ENCODE peak calls at places on chromosomes 6 and 20, in nine cellular contexts. P is upper lobe of right lung; U is tibial artery; B is heart right ventricle; W is CD8-positive, alpha-beta T cell; K is OCI-LY7; I is mammary epithelial cell; D is heart left ventricle; F is body of pancreas. N is an unnamed sample. For H3K4me1, the result is how much of the 10 kb centered on the place peaks cover.

GRCh38 chr6:67328269-67328668 is 1306.8 kb upstream of the ADGRB3 start:
- DNase-seq in P (no peak), U (no peak), B (no peak), W (no peak), K (no peak), I (no peak), D (no peak), F (no peak), N (no peak)

GRCh38 chr20:60823001-60823649 is 428.9 kb upstream of the CDH4 start:
- DNase-seq in P (no peak), U (no peak), B (no peak), W (no peak), K (no peak), I (no peak), D (no peak), F (no peak), N (no peak)

GRCh38 chr6:149831380-149831820 is 32.8 kb downstream of the LRP11 start:
- DNase-seq in P (no peak), U (no peak), B (no peak), W (no peak), K (no peak), I (peak), D (no peak), F (peak), N (no peak)

GRCh38 chr20:50405915-50406609 is 104.1 kb upstream of the PTPN1 start:
- DNase-seq in P (no peak), U (no peak), B (no peak), W (no peak), K (no peak), I (no peak), D (no peak), F (no peak), N (no peak)

GRCh38 chr6:39214120-39214813 is 15.0 kb downstream of the KCNK5 start:
- DNase-seq in P (no peak), U (no peak), B (no peak), W (no peak), K (no peak), I (no peak), D (no peak), F (peak), N (no peak)

GRCh38 chr6:139014945-139015344 is 13.6 kb upstream of the ABRACL start:
- DNase-seq in P (no peak), U (no peak), B (no peak), W (no peak), K (no peak), I (no peak), D (no peak), F (peak), N (no peak)

GRCh38 chr6:20877008-20877937 is 343.0 kb downstream of the CDKAL1 start:
- DNase-seq in P (peak), U (peak), B (no peak), W (no peak), K (no peak), I (peak), D (no peak), F (peak), N (peak)

GRCh38 chr20:10501377-10501776 is 66.3 kb downstream of the SLX4IP start:
- DNase-seq in P (peak), U (no peak), B (no peak), W (peak), K (no peak), I (peak), D (no peak), F (no peak), N (no peak)

GRCh38 chr6:23349521-23350147 is 776.4 kb upstream of the NRSN1 start:
- DNase-seq in P (no peak), U (no peak), B (no peak), W (no peak), K (no peak), I (peak), D (no peak), F (no peak), N (no peak)

GRCh38 chr20:31987744-31988143 is 19.8 kb downstream of the XKR7 start:
- DNase-seq in P (no peak), U (no peak), B (no peak), W (no peak), K (no peak), I (peak), D (no peak), F (no peak), N (no peak)

GRCh38 chr6:98992494-98992893 is 44.7 kb upstream of the FBXL4 start:
- DNase-seq in P (no peak), U (no peak), B (no peak), W (no peak), K (no peak), I (no peak), D (no peak), F (no peak), N (no peak)

DNA sequence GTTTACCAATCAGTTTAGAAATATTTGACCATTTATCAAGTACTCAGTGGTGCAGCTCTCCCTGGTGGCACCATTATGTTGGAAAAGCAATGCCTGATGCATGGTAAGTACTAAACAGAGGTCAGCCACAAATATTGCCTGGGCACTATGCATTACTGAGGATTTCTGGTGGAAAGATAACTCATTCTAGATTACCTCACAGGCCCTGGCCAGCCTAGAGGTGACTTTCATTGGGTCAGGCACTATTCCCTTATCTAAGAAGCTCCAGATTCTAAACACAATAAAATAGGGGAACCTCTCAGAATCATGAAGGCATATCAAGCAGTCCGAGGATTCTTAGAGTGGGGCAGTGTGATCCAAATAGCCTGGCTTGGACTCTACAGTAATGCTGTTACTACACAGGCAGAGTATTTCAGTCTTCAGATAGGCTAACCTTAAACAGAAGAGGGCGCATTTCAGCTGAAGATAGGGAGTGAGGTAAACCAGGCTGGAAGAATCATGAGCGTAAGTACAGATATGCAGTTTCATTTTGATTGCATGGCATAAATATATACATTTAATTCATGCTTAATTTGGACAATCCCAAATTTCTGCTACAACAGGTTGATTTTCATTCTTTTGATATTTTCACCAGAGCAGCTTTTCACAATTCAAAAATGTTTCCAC is 12.1 kb downstream of the LGSN start:
- DNase-seq in P (no peak), U (no peak), B (no peak), W (no peak), K (peak), I (peak), D (no peak), F (no peak), N (no peak)
- TF ChIP-seq CTCF in P (no peak), U (no peak), B (peak), W (no peak), K (peak), I (peak), D (no peak), F (peak), N (no peak)

GRCh38 chr20:51767018-51767866 is 948 bp downstream of the ATP9A start:
- DNase-seq in P (peak), U (peak), B (peak), W (peak), K (peak), I (peak), D (peak), F (peak), N (peak)
- H3K27ac ChIP-seq in P (peak), U (peak), B (no peak), W (no peak), K (no peak), I (peak), D (peak), F (peak), N (peak)

DNA sequence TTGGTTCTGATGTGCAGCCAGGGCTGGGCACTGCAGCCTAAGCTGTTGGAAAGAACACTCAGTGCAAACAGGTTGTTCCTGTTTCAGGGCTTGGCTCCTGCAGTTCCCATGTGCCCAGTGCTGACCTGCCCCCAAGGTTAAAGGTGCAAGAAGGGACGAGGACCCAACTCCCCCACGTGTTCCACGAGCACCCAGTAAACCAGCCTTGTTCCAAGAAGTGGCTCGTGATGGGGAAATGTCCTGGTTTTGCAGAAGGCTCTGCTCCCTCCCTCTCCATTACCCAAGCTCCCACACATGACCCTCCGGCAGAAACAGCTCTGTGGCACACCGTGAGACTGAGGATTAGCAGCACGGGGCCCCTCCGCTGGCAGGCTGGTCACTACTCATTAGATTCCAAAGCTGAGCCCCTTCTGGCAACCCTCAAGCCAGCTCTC is 9.4 kb downstream of the ACSS1 start:
- DNase-seq in P (peak), U (peak), B (no peak), W (no peak), K (no peak), I (no peak), D (no peak), F (peak), N (no peak)
- H3K4me1 ChIP-seq in P (half or more), U (half or more), B (half or more), W (under half), K (under half), I (under half), D (half or more), F (half or more), N (half or more)

DNA sequence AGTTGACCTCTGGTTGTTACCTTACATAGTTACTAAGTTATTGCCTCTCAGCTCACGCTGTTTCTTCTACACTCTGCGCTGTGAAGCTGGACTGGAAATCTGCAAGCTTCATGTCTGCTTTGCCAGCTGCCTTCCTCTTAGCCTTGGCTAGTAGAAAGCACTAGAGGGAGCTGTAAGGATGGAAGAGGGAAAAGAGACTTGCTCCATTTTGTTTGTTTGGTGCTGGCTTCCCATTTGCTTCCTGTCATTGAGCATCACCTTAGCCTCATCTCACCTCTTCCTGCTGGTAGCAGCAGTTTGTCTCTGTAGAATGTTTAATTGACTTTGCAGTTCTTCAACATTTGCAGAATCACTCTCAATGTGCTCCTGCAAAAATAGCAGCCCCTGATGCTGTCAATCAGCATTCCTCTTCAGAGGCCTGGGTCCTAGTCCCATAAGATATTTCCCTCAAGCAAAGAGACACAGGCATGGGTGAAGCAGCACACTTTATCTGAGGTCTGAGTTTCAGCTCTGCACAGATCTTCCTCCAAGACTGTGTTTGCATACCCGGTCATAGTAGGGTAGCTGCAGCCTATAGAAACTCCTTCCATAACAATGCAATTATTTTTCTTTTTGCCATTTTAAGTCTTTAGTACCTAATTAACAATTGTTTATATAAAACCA is 302.2 kb upstream of the EPHA7 start:
- DNase-seq in P (no peak), U (no peak), B (no peak), W (no peak), K (peak), I (no peak), D (no peak), F (no peak), N (no peak)
- TF ChIP-seq CTCF in P (no peak), U (no peak), B (peak), W (no peak), K (peak), I (peak), D (no peak), F (no peak), N (no peak)

GRCh38 chr6:27126046-27126814 is 121.3 kb upstream of the PRSS16 start:
- DNase-seq in P (no peak), U (no peak), B (no peak), W (no peak), K (no peak), I (no peak), D (no peak), F (no peak), N (no peak)
- H3K27ac ChIP-seq in P (peak), U (peak), B (no peak), W (no peak), K (peak), I (no peak), D (no peak), F (no peak), N (peak)

GRCh38 chr6:156976144-156977088 is 199.2 kb downstream of the ARID1B start:
- DNase-seq in P (no peak), U (no peak), B (no peak), W (no peak), K (peak), I (peak), D (no peak), F (no peak), N (no peak)

GRCh38 chr6:156975414-156975813 is 198.2 kb downstream of the ARID1B start:
- DNase-seq in P (no peak), U (no peak), B (no peak), W (no peak), K (peak), I (no peak), D (no peak), F (no peak), N (no peak)

GRCh38 chr6:156978948-156979347 is 201.8 kb downstream of the ARID1B start:
- DNase-seq in P (no peak), U (no peak), B (no peak), W (no peak), K (no peak), I (no peak), D (no peak), F (no peak), N (no peak)

GRCh38 chr6:156980515-156980914 is 203.3 kb downstream of the ARID1B start:
- DNase-seq in P (no peak), U (no peak), B (no peak), W (no peak), K (no peak), I (no peak), D (no peak), F (no peak), N (no peak)

DNA sequence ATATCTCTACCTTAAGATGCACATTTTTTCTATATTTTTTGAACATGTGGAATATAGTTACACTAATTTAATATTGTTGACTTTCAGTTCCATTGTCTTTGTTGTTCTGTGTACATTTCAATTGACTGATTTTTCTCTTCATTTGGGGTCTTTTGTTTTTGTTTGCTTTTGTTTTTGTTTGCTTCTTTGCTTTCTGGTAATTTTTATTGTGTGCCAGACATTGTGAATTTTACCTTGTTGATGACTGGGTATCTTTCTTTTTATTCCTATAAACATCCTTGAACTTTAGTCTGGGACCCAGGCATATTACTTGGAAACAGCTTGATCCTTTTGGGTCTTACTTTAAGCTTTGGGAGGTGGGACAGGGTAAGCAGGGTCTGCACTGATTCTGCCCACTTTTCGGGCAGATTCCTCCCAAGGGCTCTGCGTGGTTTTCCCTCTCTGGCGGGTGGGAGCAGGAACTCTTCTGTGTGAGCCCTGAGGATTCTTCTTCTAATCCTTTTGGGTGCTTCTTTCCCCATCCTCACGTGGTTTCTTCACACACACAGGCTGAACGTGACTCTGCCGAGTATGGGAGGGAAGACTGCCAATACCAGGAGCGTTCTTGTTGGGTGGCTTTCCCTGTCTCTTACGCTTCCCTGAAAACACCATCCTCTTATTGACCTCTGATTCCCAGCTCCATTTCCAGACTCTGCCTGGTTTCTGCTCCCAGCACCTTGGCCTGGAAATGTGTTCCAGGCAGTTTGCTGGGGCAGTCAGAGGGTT is 200.5 kb downstream of the ARID1B start:
- DNase-seq in P (no peak), U (peak), B (no peak), W (no peak), K (no peak), I (peak), D (no peak), F (peak), N (no peak)
- H3K4me1 ChIP-seq in P (under half), U (under half), B (half or more), W (half or more), K (half or more), I (under half), D (half or more), F (under half), N (under half)

GRCh38 chr6:95543798-95544197 is 33.5 kb upstream of the MANEA start:
- DNase-seq in P (no peak), U (no peak), B (no peak), W (no peak), K (no peak), I (no peak), D (no peak), F (no peak), N (no peak)
- TF ChIP-seq CTCF in P (peak), U (no peak), B (no peak), W (no peak), K (no peak), I (no peak), D (no peak), F (no peak), N (no peak)

GRCh38 chr6:126904176-126904575 is 214.3 kb upstream of the RSPO3 start:
- DNase-seq in P (no peak), U (no peak), B (no peak), W (no peak), K (no peak), I (no peak), D (no peak), F (no peak), N (no peak)

GRCh38 chr6:126905917-126906316 is 212.6 kb upstream of the RSPO3 start:
- DNase-seq in P (no peak), U (no peak), B (no peak), W (no peak), K (no peak), I (no peak), D (no peak), F (no peak), N (no peak)

GRCh38 chr6:126909493-126909892 is 209.0 kb upstream of the RSPO3 start:
- DNase-seq in P (no peak), U (no peak), B (no peak), W (no peak), K (no peak), I (no peak), D (no peak), F (no peak), N (no peak)

GRCh38 chr6:126907312-126907711 is 211.2 kb upstream of the RSPO3 start:
- DNase-seq in P (no peak), U (no peak), B (no peak), W (no peak), K (no peak), I (no peak), D (no peak), F (no peak), N (no peak)
- H3K27ac ChIP-seq in P (no peak), U (no peak), B (no peak), W (no peak), K (no peak), I (no peak), D (no peak), F (no peak), N (no peak)

GRCh38 chr20:63257629-63258028 is 3.4 kb upstream of the NKAIN4 start:
- DNase-seq in P (no peak), U (no peak), B (no peak), W (no peak), K (no peak), I (no peak), D (no peak), F (no peak), N (no peak)
- H3K4me1 ChIP-seq in P (under half), U (under half), B (under half), W (under half), K (under half), I (under half), D (under half), F (under half), N (under half)

GRCh38 chr6:47785187-47785586 is 3.4 kb downstream of the OPN5 start:
- DNase-seq in P (no peak), U (no peak), B (no peak), W (no peak), K (no peak), I (no peak), D (no peak), F (no peak), N (no peak)

GRCh38 chr6:47789553-47789952 is 7.7 kb downstream of the OPN5 start:
- DNase-seq in P (no peak), U (no peak), B (no peak), W (no peak), K (no peak), I (peak), D (no peak), F (no peak), N (no peak)

GRCh38 chr6:47792216-47792733 is 10.4 kb downstream of the OPN5 start:
- DNase-seq in P (no peak), U (no peak), B (no peak), W (no peak), K (no peak), I (no peak), D (no peak), F (no peak), N (no peak)

GRCh38 chr6:47788498-47788884 is 6.7 kb downstream of the OPN5 start:
- DNase-seq in P (no peak), U (no peak), B (no peak), W (no peak), K (no peak), I (no peak), D (no peak), F (no peak), N (no peak)

GRCh38 chr6:47787620-47788497 is 6.0 kb downstream of the OPN5 start:
- DNase-seq in P (peak), U (no peak), B (peak), W (peak), K (peak), I (peak), D (peak), F (peak), N (no peak)
- TF ChIP-seq CTCF in P (peak), U (peak), B (peak), W (peak), K (peak), I (peak), D (peak), F (peak), N (peak)